ENCODE peak calls at places on chromosomes 6 and 20, in four cellular contexts. One of them, this sample, is unnamed.

GRCh38 chr6:153032255-153032882 is 29.9 kb upstream of the MTRF1L start:
- DNase-seq in A549: no peak
- DNase-seq in GM12878: no peak
- DNase-seq in HepG2: peak
- DNase-seq in this sample: peak

GRCh38 chr20:33843854-33844253 is 32.7 kb downstream of the CHMP4B start:
- DNase-seq in A549: no peak
- DNase-seq in GM12878: no peak
- DNase-seq in HepG2: no peak
- DNase-seq in this sample: no peak

GRCh38 chr6:138588805-138589434 is 89.6 kb upstream of the NHSL1 start:
- DNase-seq in A549: peak
- DNase-seq in GM12878: peak
- DNase-seq in HepG2: peak
- DNase-seq in this sample: peak

GRCh38 chr6:390914-391558 is 516 bp upstream of the IRF4 start:
- DNase-seq in A549: no peak
- DNase-seq in GM12878: no peak
- DNase-seq in HepG2: no peak
- DNase-seq in this sample: peak

GRCh38 chr6:133645000-133645619 is 243.8 kb upstream of the TCF21 start:
- DNase-seq in A549: no peak
- DNase-seq in GM12878: no peak
- DNase-seq in HepG2: no peak
- DNase-seq in this sample: no peak

GRCh38 chr6:21359926-21360325 is 233.6 kb upstream of the SOX4 start:
- DNase-seq in A549: no peak
- DNase-seq in GM12878: no peak
- DNase-seq in HepG2: no peak
- DNase-seq in this sample: no peak

GRCh38 chr6:53014744-53015143 is 19.7 kb upstream of the GSTA4 start:
- DNase-seq in A549: no peak
- DNase-seq in GM12878: no peak
- DNase-seq in HepG2: no peak
- DNase-seq in this sample: no peak

GRCh38 chr6:129740013-129740412 is 30.0 kb upstream of the ARHGAP18 start:
- DNase-seq in A549: no peak
- DNase-seq in GM12878: no peak
- DNase-seq in HepG2: no peak
- DNase-seq in this sample: no peak

GRCh38 chr20:50729925-50730764 is 1.2 kb upstream of the PARD6B start:
- DNase-seq in A549: no peak
- DNase-seq in GM12878: no peak
- DNase-seq in HepG2: peak
- DNase-seq in this sample: peak

GRCh38 chr6:85193339-85193738 is 256.5 kb upstream of the NT5E start:
- DNase-seq in A549: no peak
- DNase-seq in GM12878: no peak
- DNase-seq in HepG2: no peak
- DNase-seq in this sample: no peak

DNA sequence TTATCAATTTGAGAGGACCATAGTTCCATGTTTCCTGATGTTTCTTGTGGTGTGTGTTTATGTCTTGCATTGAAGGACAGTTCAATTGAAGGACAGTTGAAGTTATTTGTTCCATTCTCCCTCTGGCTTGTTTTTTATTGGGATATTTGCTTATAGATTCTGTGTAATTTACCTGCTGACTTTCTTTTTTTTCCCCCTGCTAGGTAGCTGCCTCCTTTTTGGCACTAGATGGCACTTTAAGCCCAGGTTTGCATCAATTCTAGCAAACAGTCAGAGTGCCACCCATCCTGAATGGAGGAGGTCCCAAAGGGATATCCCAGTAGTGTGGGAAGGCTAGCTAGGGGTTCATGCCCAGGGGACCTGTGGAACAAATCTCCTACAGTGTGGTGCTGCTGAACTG is 78.1 kb downstream of the CFAP61 start:
- DNase-seq in A549: no peak
- DNase-seq in GM12878: peak
- DNase-seq in HepG2: peak
- DNase-seq in this sample: peak
- TF ChIP-seq JUNB in A549: no peak
- TF ChIP-seq JUNB in GM12878: no peak
- TF ChIP-seq JUNB in HepG2: no peak
- TF ChIP-seq JUNB in this sample: no peak

GRCh38 chr6:105794870-105795269 is 291.3 kb upstream of the PRDM1 start:
- DNase-seq in A549: no peak
- DNase-seq in GM12878: no peak
- DNase-seq in HepG2: no peak
- DNase-seq in this sample: no peak

GRCh38 chr6:105794263-105794662 is 291.9 kb upstream of the PRDM1 start:
- DNase-seq in A549: peak
- DNase-seq in GM12878: no peak
- DNase-seq in HepG2: peak
- DNase-seq in this sample: peak

GRCh38 chr6:105791569-105792318 is 294.4 kb upstream of the PRDM1 start:
- DNase-seq in A549: no peak
- DNase-seq in GM12878: no peak
- DNase-seq in HepG2: no peak
- DNase-seq in this sample: no peak

GRCh38 chr6:105790635-105791034 is 295.5 kb upstream of the PRDM1 start:
- DNase-seq in A549: no peak
- DNase-seq in GM12878: no peak
- DNase-seq in HepG2: no peak
- DNase-seq in this sample: peak

DNA sequence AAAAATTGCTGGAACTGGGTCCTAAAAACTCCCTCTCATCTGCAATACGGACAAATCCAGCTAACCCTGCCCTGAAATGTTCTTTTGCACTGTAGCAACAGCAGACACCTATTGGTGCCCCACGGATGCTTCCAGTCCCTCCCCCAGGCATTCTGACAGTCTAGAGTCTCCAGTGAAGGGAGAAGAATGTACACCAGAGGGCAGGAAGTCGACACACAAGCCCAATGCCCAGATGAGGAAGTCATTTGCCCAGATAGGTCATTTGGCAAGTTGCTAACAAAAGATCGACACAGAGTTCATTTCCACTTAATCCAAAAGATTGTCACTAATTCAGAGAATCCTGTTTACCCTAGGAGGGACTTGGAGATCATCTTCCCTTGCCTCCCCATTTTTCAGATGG is 293.0 kb upstream of the PRDM1 start:
- DNase-seq in A549: no peak
- DNase-seq in GM12878: no peak
- DNase-seq in HepG2: no peak
- DNase-seq in this sample: no peak
- TF ChIP-seq REST in A549: no peak
- TF ChIP-seq REST in GM12878: no peak
- TF ChIP-seq REST in HepG2: no peak
- TF ChIP-seq REST in this sample: no peak

DNA sequence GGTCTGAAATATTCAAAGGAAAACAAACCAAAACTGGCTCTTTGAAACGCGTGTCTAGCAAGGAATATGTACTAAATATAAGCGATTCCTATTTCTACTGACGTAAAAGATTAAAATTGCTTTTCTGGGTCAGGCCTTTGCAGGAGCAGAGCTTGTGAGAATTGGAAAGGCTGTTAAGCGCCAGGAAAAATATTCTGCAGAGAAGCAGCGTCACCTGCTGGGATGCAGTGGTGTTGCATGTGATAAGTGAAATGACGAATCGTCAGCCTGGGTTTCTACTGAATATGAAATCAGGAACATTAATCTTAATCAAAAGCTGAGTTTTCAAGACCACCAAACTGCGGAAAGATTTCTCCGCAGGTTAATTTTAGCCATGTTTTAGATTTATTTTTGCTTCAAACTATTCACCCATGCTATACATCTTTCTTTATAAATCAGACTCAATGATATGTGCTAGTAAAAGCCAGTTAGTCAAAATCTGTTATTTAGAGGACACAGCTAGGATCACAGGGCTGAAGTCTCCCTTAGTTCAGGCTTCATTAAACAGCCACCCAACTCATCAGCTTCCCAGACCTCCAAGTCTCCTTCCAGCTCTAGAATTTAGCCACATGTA is 67.4 kb downstream of the ALDH8A1 start:
- DNase-seq in A549: peak
- DNase-seq in GM12878: no peak
- DNase-seq in HepG2: peak
- DNase-seq in this sample: peak
- TF ChIP-seq JUNB in A549: no peak
- TF ChIP-seq JUNB in GM12878: no peak
- TF ChIP-seq JUNB in HepG2: no peak
- TF ChIP-seq JUNB in this sample: no peak

DNA sequence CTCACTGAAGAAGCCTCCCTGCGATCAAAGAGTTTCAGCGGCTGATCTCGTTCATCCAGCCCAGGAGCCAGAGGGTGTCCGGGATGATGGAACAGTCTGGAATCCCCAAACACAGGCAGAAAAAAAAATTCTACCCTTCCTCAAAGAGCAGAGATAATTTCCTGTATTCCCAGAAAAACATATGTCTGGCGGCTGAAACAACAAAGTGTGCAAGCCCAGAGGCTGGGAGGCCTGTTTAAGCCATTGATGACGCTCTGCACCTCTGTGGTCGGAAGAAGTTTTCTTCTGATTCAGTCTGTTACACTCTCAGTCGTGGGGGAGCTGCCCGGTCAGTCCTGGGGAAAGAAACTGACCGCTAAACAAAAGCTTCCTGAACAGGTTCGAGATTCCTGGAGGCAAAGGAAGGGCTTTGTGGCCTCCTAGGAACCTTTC is 37.0 kb downstream of the TFEB start:
- DNase-seq in A549: no peak
- DNase-seq in GM12878: no peak
- DNase-seq in HepG2: no peak
- DNase-seq in this sample: no peak
- TF ChIP-seq REST in A549: no peak
- TF ChIP-seq REST in GM12878: no peak
- TF ChIP-seq REST in HepG2: no peak
- TF ChIP-seq REST in this sample: no peak

GRCh38 chr6:148716811-148717210 is 30.0 kb upstream of the UST start:
- DNase-seq in A549: no peak
- DNase-seq in GM12878: no peak
- DNase-seq in HepG2: no peak
- DNase-seq in this sample: no peak
- TF ChIP-seq JUNB in A549: no peak
- TF ChIP-seq JUNB in GM12878: no peak
- TF ChIP-seq JUNB in HepG2: no peak
- TF ChIP-seq JUNB in this sample: no peak

GRCh38 chr20:45362804-45363610 is at the start of gene SYS1:
- DNase-seq in A549: peak
- DNase-seq in GM12878: peak
- DNase-seq in HepG2: peak
- DNase-seq in this sample: peak
- TF ChIP-seq REST in A549: no peak
- TF ChIP-seq REST in GM12878: no peak
- TF ChIP-seq REST in HepG2: peak
- TF ChIP-seq REST in this sample: no peak

This sample was measured in GM23338.